ENCODE peak calls at places on chromosome 4, in four cellular contexts. One of them, this sample, is unnamed. For H3K9me3 and H3K36me3, the result is how much of the 10 kb centered on the place peaks cover.

GRCh38 chr4:163111588-163111987 is 55.1 kb downstream of the NAF1 start:
- DNase-seq in adrenal gland: no peak
- DNase-seq in CD8-positive, alpha-beta T cell: no peak
- DNase-seq in tibial artery: no peak
- DNase-seq in this sample: no peak

GRCh38 chr4:151403656-151404055 is 5.3 kb upstream of the FHIP1A start:
- DNase-seq in CD8-positive, alpha-beta T cell: no peak
- DNase-seq in adrenal gland: no peak
- DNase-seq in tibial artery: no peak
- DNase-seq in this sample: no peak

GRCh38 chr4:150209140-150209829 is 131.0 kb downstream of the DCLK2 start:
- DNase-seq in CD8-positive, alpha-beta T cell: no peak
- DNase-seq in tibial artery: peak
- DNase-seq in adrenal gland: peak
- DNase-seq in this sample: peak

GRCh38 chr4:89894654-89895652 is at the start of gene MMRN1:
- DNase-seq in tibial artery: no peak
- DNase-seq in CD8-positive, alpha-beta T cell: no peak
- DNase-seq in adrenal gland: no peak
- DNase-seq in this sample: no peak

GRCh38 chr4:176393306-176394013 is 73.7 kb downstream of the SPCS3 start:
- DNase-seq in CD8-positive, alpha-beta T cell: no peak
- DNase-seq in adrenal gland: no peak
- DNase-seq in tibial artery: no peak
- DNase-seq in this sample: no peak

GRCh38 chr4:165721815-165722214 is 151.2 kb upstream of the TLL1 start:
- DNase-seq in tibial artery: no peak
- DNase-seq in adrenal gland: no peak
- DNase-seq in CD8-positive, alpha-beta T cell: no peak
- DNase-seq in this sample: no peak

GRCh38 chr4:80125252-80126177 is 52.5 kb upstream of the ANTXR2 start:
- DNase-seq in CD8-positive, alpha-beta T cell: peak
- DNase-seq in adrenal gland: no peak
- DNase-seq in tibial artery: no peak
- DNase-seq in this sample: no peak

GRCh38 chr4:4499438-4500123 is 42.3 kb downstream of the STX18 start:
- DNase-seq in adrenal gland: no peak
- DNase-seq in CD8-positive, alpha-beta T cell: no peak
- DNase-seq in tibial artery: no peak
- DNase-seq in this sample: no peak

GRCh38 chr4:104486702-104487101 is 8.0 kb downstream of the CXXC4 start:
- DNase-seq in tibial artery: no peak
- DNase-seq in CD8-positive, alpha-beta T cell: no peak
- DNase-seq in adrenal gland: no peak
- DNase-seq in this sample: no peak

GRCh38 chr4:113921089-113921842 is 58.2 kb downstream of the ARSJ start:
- DNase-seq in tibial artery: no peak
- DNase-seq in CD8-positive, alpha-beta T cell: no peak
- DNase-seq in adrenal gland: no peak
- DNase-seq in this sample: no peak

GRCh38 chr4:169330811-169331210 is 60.1 kb upstream of the SH3RF1 start:
- DNase-seq in tibial artery: no peak
- DNase-seq in adrenal gland: no peak
- DNase-seq in CD8-positive, alpha-beta T cell: no peak
- DNase-seq in this sample: no peak
- H3K9me3 ChIP-seq in tibial artery: under half
- H3K9me3 ChIP-seq in adrenal gland: under half
- H3K9me3 ChIP-seq in CD8-positive, alpha-beta T cell: under half
- H3K9me3 ChIP-seq in this sample: under half

DNA sequence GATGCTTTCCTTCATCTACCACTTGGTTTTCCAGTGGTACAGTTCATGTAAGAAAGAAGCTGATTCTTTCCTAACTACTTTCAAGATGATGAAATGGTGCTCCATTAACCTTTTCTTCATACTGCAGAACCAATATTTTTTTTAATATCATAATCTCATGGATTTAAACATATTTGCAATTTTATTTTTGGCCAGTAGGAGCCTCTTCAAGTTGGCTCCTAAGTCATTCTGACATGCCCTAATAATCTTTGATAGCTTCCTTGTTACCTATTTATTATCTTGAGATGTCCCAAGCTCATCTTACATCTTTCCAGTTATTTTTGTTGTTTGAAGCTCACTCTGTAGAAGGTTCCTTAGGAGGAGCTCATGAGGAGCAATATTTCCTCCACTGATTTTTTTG is 170.2 kb downstream of the APBB2 start:
- DNase-seq in CD8-positive, alpha-beta T cell: no peak
- DNase-seq in adrenal gland: no peak
- DNase-seq in tibial artery: no peak
- DNase-seq in this sample: no peak
- TF ChIP-seq CTCF in CD8-positive, alpha-beta T cell: no peak
- TF ChIP-seq CTCF in adrenal gland: no peak
- TF ChIP-seq CTCF in tibial artery: no peak
- TF ChIP-seq CTCF in this sample: no peak

DNA sequence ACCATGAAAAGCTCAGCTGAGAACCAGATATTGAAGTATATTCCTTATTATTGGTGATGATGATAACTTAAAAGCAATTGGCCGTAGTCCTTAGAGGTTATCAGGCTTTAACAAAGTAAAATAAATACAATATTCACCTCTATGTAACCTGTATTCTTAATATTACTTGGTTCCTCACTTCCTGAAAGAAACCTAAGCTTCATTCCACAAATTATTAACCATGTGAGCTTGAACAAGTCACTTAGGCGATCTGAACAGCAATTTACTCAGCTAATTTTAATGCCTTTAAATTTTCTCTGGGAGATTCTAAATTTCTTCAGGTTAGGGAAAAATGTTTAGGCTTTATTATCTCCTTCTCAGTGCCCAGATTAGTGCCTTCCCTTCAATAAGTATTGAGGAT is 69.2 kb downstream of the CLDN22 start:
- DNase-seq in CD8-positive, alpha-beta T cell: no peak
- DNase-seq in adrenal gland: no peak
- DNase-seq in tibial artery: no peak
- DNase-seq in this sample: no peak
- H3K36me3 ChIP-seq in CD8-positive, alpha-beta T cell: under half
- H3K36me3 ChIP-seq in adrenal gland: under half
- H3K36me3 ChIP-seq in tibial artery: under half
- H3K36me3 ChIP-seq in this sample: under half

GRCh38 chr4:92249541-92249940 is 54.2 kb upstream of the GRID2 start:
- DNase-seq in tibial artery: no peak
- DNase-seq in adrenal gland: no peak
- DNase-seq in CD8-positive, alpha-beta T cell: no peak
- DNase-seq in this sample: no peak
- H3K9me3 ChIP-seq in tibial artery: under half
- H3K9me3 ChIP-seq in adrenal gland: under half
- H3K9me3 ChIP-seq in CD8-positive, alpha-beta T cell: under half
- H3K9me3 ChIP-seq in this sample: under half

GRCh38 chr4:145014365-145014764 is 83.6 kb downstream of the ANAPC10 start:
- DNase-seq in CD8-positive, alpha-beta T cell: no peak
- DNase-seq in adrenal gland: no peak
- DNase-seq in tibial artery: no peak
- DNase-seq in this sample: no peak
- TF ChIP-seq CTCF in CD8-positive, alpha-beta T cell: no peak
- TF ChIP-seq CTCF in adrenal gland: no peak
- TF ChIP-seq CTCF in tibial artery: no peak
- TF ChIP-seq CTCF in this sample: no peak

GRCh38 chr4:39840027-39840426 is 137.7 kb downstream of the PDS5A start:
- DNase-seq in adrenal gland: no peak
- DNase-seq in tibial artery: no peak
- DNase-seq in CD8-positive, alpha-beta T cell: no peak
- DNase-seq in this sample: no peak
- H3K36me3 ChIP-seq in adrenal gland: under half
- H3K36me3 ChIP-seq in tibial artery: half or more
- H3K36me3 ChIP-seq in CD8-positive, alpha-beta T cell: under half
- H3K36me3 ChIP-seq in this sample: half or more

GRCh38 chr4:176995-177394 is 52.7 kb downstream of the ZNF718 start:
- DNase-seq in tibial artery: no peak
- DNase-seq in adrenal gland: no peak
- DNase-seq in CD8-positive, alpha-beta T cell: no peak
- DNase-seq in this sample: no peak

GRCh38 chr4:175986-176385 is 51.7 kb downstream of the ZNF718 start:
- DNase-seq in tibial artery: no peak
- DNase-seq in adrenal gland: no peak
- DNase-seq in CD8-positive, alpha-beta T cell: no peak
- DNase-seq in this sample: no peak

GRCh38 chr4:173666-174314 is 49.5 kb downstream of the ZNF718 start:
- DNase-seq in adrenal gland: no peak
- DNase-seq in tibial artery: no peak
- DNase-seq in CD8-positive, alpha-beta T cell: no peak
- DNase-seq in this sample: no peak
- H3K9me3 ChIP-seq in adrenal gland: half or more
- H3K9me3 ChIP-seq in tibial artery: under half
- H3K9me3 ChIP-seq in CD8-positive, alpha-beta T cell: under half
- H3K9me3 ChIP-seq in this sample: half or more

DNA sequence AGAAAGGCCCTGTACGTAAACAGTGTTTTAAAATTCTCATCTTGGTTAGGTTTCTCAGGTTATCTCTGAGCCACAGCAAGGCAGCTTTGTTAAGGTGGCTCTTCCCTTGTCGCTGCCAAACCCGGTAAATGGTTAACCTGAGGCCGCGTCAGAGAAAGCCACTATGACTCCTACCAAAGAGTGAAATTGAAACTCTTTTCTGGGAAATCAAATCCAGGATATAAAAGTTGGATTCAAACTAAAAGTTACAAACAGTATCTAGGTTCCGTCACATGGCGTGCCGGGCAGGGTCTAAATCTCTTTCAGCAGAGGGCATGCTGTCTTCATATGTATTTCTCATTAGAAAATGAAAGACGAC is 433 bp downstream of the MMAA start:
- DNase-seq in tibial artery: peak
- DNase-seq in CD8-positive, alpha-beta T cell: peak
- DNase-seq in adrenal gland: peak
- DNase-seq in this sample: no peak
- TF ChIP-seq CTCF in tibial artery: no peak
- TF ChIP-seq CTCF in CD8-positive, alpha-beta T cell: peak
- TF ChIP-seq CTCF in adrenal gland: no peak
- TF ChIP-seq CTCF in this sample: no peak